ENCODE peak calls at places on chromosome 22, in five cellular contexts. R, P, F, S and J are unnamed samples.

GRCh38 chr22:49586873-49587272 is 240.8 kb downstream of the BRD1 start:
- DNase-seq in P (no peak), F (no peak), S (peak), R (no peak), J (no peak)

GRCh38 chr22:35315855-35316745 is 16.4 kb downstream of the TOM1 start:
- DNase-seq in P (no peak), F (no peak), R (peak), S (peak), J (no peak)

GRCh38 chr22:49657275-49657973 is 170.2 kb downstream of the BRD1 start:
- DNase-seq in P (no peak), R (peak), F (peak), S (peak), J (no peak)

GRCh38 chr22:28953976-28954880 is 70.9 kb downstream of the ZNRF3 start:
- DNase-seq in S (no peak), P (no peak), R (no peak), F (no peak), J (no peak)

GRCh38 chr22:17411213-17411612 is 42.0 kb downstream of the CECR2 start:
- DNase-seq in R (no peak), S (no peak), F (no peak), P (no peak), J (peak)

GRCh38 chr22:22226448-22227187 is 18.0 kb upstream of the VPREB1 start:
- DNase-seq in R (no peak), S (no peak), F (no peak), P (no peak), J (no peak)

GRCh38 chr22:42365337-42365865 is 66.8 kb downstream of the NFAM1 start:
- DNase-seq in R (no peak), S (peak), P (no peak), F (no peak), J (no peak)

GRCh38 chr22:20290045-20290392 is 21.9 kb upstream of the RTN4R start:
- DNase-seq in F (no peak), R (no peak), P (no peak), S (no peak), J (no peak)

GRCh38 chr22:29917052-29917902 is 34.3 kb downstream of the MTMR3 start:
- DNase-seq in F (peak), S (peak), P (no peak), R (peak), J (peak)

GRCh38 chr22:19524170-19525115 is at the start of gene CLDN5:
- DNase-seq in R (no peak), S (no peak), P (no peak), F (peak), J (peak)

GRCh38 chr22:17775781-17776470 is 1.7 kb upstream of the BID start:
- DNase-seq in S (no peak), F (no peak), R (no peak), P (no peak), J (no peak)

GRCh38 chr22:49751318-49751967 is 76.2 kb downstream of the BRD1 start:
- DNase-seq in P (no peak), R (no peak), S (no peak), F (no peak), J (no peak)

GRCh38 chr22:42742940-42743339 is 22.3 kb upstream of the A4GALT start:
- DNase-seq in F (no peak), P (no peak), S (peak), R (no peak), J (no peak)

GRCh38 chr22:48705917-48706605 is 1121.6 kb downstream of the BRD1 start:
- DNase-seq in S (peak), P (no peak), R (no peak), F (no peak), J (no peak)

GRCh38 chr22:50272103-50272782 is 2.1 kb upstream of the MAPK11 start:
- DNase-seq in R (no peak), P (no peak), F (no peak), S (no peak), J (peak)

GRCh38 chr22:33909075-33909458 is 11.2 kb downstream of the LARGE1 start:
- DNase-seq in F (peak), R (peak), P (peak), S (peak), J (peak)

GRCh38 chr22:33597274-33597985 is 322.8 kb downstream of the LARGE1 start:
- DNase-seq in S (no peak), F (no peak), R (peak), P (no peak), J (no peak)

GRCh38 chr22:46587492-46588278 is 32.5 kb upstream of the GRAMD4 start:
- DNase-seq in F (no peak), P (no peak), R (no peak), S (no peak), J (no peak)

GRCh38 chr22:46589871-46590271 is 30.3 kb upstream of the GRAMD4 start:
- DNase-seq in S (no peak), R (no peak), F (no peak), P (no peak), J (no peak)

GRCh38 chr22:46588279-46589140 is 31.7 kb upstream of the GRAMD4 start:
- DNase-seq in F (no peak), S (no peak), P (no peak), R (peak), J (no peak)

GRCh38 chr22:46590334-46590733 is 29.9 kb upstream of the GRAMD4 start:
- DNase-seq in R (no peak), P (no peak), S (no peak), F (peak), J (no peak)

DNA sequence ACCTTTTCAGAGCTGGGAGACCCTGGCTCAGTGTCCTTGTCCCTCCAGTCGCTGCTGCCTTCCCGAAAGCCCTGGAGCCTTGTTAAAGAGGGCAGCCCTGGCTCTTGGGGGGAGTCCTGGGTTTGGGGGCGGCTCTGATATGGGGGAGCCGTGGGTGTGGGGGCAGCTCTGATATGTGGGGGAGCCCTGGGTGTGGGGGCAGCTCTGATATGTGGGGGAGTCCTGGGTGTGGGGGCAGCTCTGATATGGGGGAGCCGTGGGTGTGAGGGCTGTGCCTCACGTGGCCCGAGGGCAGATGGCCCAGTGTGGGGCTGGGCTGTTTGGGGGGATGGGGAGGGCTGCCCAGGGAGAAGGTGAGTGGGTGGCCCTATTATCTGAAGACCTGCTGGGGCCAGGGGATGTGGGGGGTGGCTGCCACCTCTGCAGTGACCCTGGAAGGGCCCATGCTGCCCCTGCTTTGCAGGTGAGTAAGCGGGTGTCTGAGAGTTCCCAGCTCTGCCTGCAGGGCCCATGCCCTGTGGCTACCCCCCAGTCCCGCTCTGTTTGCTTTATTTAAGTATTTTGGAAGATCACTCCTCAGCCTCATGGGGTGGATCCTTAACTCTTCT is 30.9 kb upstream of the GRAMD4 start:
- DNase-seq in P (no peak), S (no peak), F (no peak), R (no peak), J (no peak)
- H3K4me3 ChIP-seq in P (no peak), S (no peak), F (no peak), R (no peak), J (no peak)

GRCh38 chr22:31345331-31346254 is 553 bp downstream of the PATZ1 start:
- DNase-seq in R (peak), S (peak), F (peak), P (peak), J (peak)
- TF ChIP-seq CTCF in R (peak), S (peak), F (peak), P (peak), J (peak)

DNA sequence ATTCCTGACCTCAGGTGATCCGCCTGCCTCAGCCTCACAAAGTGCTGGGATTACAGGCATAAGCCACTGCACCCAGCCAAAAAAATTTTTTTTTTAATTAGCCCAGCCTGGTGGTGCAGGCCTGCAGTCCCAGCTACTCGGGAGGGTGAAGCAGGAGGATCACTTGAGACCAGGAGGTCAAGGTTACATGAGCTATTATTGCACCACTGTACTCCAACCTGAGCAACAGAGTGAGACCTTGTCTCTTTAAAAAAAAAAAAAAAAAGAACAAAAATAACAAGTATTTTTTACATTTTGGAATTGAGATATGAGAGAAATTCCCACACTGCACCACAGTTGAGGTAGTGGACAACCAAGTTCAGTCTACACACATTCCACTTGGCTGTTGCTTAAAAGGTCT is 13.6 kb upstream of the L3MBTL2 start:
- DNase-seq in R (no peak), S (peak), P (no peak), F (no peak), J (no peak)
- H3K4me3 ChIP-seq in R (no peak), S (no peak), P (no peak), F (no peak), J (no peak)

DNA sequence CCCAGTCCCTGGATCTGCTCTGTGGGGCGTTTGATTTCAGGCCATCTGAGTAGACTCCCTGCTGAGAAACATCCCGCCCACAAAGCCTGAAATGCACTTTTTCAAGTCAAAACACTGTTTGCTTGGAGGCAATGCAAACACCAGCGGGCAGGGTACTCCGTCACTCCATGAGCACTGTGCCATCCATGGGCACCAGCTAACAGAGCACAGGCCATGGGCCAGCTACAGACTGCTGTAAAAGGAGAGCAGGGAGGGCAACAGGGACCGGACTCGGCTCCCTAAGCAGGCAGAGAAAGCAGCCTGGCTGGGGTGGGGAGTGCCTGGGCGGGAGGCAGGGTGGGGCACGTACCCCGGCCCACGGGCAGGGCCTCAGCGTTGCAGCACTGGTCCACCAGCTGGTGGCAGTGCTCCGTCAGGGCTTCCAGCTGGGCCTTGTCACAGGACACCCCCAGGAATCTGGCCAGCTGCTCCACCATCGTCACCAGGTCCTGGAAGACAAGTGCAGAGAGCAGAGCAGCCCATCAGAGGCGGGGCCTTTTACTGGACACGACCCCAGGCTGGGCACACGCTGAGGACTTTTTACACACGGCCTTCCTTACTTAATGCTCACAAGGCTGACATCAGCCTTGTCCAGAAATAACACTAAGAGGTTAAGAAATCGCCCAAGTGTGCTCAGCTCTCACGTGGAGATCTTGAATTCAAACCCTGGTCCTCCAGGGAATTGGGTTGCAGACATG is 16.8 kb upstream of the EFCAB6 start:
- DNase-seq in F (peak), R (no peak), P (no peak), S (peak), J (peak)
- TF ChIP-seq CTCF in F (no peak), R (no peak), P (peak), S (no peak), J (no peak)

DNA sequence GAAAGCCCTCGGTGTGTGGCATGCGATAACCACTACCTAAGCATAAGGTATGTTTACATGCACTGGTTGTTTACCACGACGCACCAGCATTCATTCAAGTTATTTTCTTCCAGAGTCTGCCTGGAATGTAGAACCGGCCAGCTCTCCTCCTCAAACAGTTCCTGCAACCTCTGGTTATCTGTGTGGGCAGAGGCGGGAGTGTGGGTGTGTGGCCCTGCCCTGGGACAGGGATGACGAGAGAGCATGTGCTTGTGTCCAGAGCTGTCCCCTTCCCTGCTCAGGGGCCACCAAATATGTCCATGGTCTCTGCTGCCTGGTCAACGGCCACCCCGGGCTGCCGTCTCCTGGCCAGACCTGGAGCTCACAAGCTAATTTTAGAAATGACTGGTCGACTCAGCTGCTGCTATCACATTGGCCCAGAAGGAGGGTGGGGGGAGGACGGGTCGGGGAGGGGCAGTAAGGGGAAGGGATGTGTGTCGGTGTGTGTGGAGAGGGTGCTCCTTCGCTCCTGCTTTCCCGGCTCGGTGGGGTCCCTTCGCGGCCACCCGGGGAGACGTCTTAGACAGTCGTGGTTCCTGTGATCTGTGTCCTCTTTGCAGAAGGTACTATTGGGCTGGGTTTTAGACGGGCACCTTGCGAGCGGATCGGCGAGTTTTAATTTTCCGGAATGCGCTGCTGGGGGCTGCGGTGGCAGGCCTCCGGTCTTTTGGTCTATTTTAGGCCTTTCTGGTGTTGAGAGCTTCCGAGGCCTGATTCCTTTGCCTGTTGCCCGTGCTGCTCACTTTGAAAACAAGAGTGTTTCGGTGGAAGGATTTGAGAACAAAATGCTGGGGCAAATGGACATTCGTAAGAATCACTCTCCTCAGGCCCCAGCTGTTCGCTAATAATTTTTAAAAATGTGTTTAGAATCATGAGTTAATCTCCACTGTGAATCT is at the start of gene MYO18B:
- DNase-seq in S (no peak), R (no peak), F (no peak), P (no peak), J (no peak)
- H3K4me3 ChIP-seq in S (no peak), R (no peak), F (no peak), P (no peak), J (no peak)

GRCh38 chr22:25489947-25490346 is 74.5 kb upstream of the GRK3 start:
- DNase-seq in F (no peak), S (no peak), P (no peak), R (no peak), J (no peak)
- TF ChIP-seq CTCF in F (no peak), S (no peak), P (no peak), R (no peak), J (no peak)

DNA sequence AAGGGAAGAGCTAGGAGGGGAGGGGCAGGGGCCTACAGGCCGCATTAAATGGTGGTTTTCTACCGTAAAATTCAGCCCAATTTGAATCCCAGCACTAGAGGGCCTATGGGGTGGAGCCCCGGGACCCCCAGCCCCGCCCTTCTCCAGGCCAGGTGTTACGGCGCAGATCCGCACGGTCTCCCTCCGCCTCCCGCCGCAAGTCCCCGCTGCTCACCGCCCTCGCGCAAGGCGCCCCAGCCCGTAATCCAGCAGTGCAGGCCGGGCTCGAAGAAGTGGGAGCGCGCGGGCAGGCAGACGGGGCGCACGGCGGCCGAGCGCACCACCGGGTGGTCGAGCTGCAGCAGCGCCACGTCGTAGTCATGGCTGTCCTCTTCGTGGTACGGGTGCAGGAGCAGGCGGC is 17.3 kb downstream of the KCTD17 start:
- DNase-seq in F (no peak), S (no peak), P (no peak), R (no peak), J (no peak)
- H3K4me3 ChIP-seq in F (no peak), S (no peak), P (no peak), R (no peak), J (no peak)

GRCh38 chr22:38725900-38726655 is 20.3 kb downstream of the GTPBP1 start:
- DNase-seq in S (peak), F (peak), P (no peak), R (no peak), J (no peak)

GRCh38 chr22:38724176-38724575 is 18.4 kb downstream of the GTPBP1 start:
- DNase-seq in R (no peak), F (no peak), S (peak), P (no peak), J (no peak)

GRCh38 chr22:38727530-38728451 is 22.0 kb downstream of the GTPBP1 start:
- DNase-seq in R (no peak), P (no peak), S (peak), F (peak), J (no peak)

GRCh38 chr22:38727123-38727522 is 21.4 kb downstream of the GTPBP1 start:
- DNase-seq in F (peak), R (no peak), S (peak), P (no peak), J (no peak)

GRCh38 chr22:38724926-38725571 is 19.3 kb downstream of the GTPBP1 start:
- DNase-seq in R (no peak), F (no peak), S (peak), P (no peak), J (peak)
- TF ChIP-seq CTCF in R (peak), F (no peak), S (no peak), P (peak), J (peak)